ENCODE peak calls at places on chromosomes 16 and 17, in seven cellular contexts. One of them, this sample, is unnamed.

GRCh38 chr17:50689251-50689650 is 18.5 kb downstream of the ANKRD40 start:
- DNase-seq in kidney epithelial cell: no peak
- DNase-seq in foreskin fibroblast: peak
- DNase-seq in heart right ventricle: no peak
- DNase-seq in Caco-2: peak
- DNase-seq in fibroblast of mammary gland: peak
- DNase-seq in pancreas: no peak
- DNase-seq in this sample: peak

GRCh38 chr16:24255446-24256352 is at the start of gene CACNG3:
- DNase-seq in kidney epithelial cell: no peak
- DNase-seq in foreskin fibroblast: no peak
- DNase-seq in heart right ventricle: peak
- DNase-seq in Caco-2: peak
- DNase-seq in fibroblast of mammary gland: peak
- DNase-seq in pancreas: peak
- DNase-seq in this sample: peak

GRCh38 chr17:17840751-17841591 is 4.2 kb upstream of the SREBF1 start:
- DNase-seq in kidney epithelial cell: no peak
- DNase-seq in foreskin fibroblast: peak
- DNase-seq in heart right ventricle: no peak
- DNase-seq in Caco-2: no peak
- DNase-seq in fibroblast of mammary gland: peak
- DNase-seq in pancreas: no peak
- DNase-seq in this sample: peak

GRCh38 chr17:685006-685405 is 29.6 kb downstream of the VPS53 start:
- DNase-seq in kidney epithelial cell: no peak
- DNase-seq in foreskin fibroblast: no peak
- DNase-seq in heart right ventricle: no peak
- DNase-seq in Caco-2: no peak
- DNase-seq in fibroblast of mammary gland: no peak
- DNase-seq in pancreas: no peak
- DNase-seq in this sample: no peak

GRCh38 chr16:11245988-11246387 is 10.0 kb downstream of the SOCS1 start:
- DNase-seq in kidney epithelial cell: no peak
- DNase-seq in foreskin fibroblast: no peak
- DNase-seq in heart right ventricle: no peak
- DNase-seq in Caco-2: no peak
- DNase-seq in fibroblast of mammary gland: no peak
- DNase-seq in pancreas: no peak
- DNase-seq in this sample: no peak

GRCh38 chr17:41629826-41630670 is 5.7 kb upstream of the KRT17 start:
- DNase-seq in kidney epithelial cell: no peak
- DNase-seq in foreskin fibroblast: no peak
- DNase-seq in heart right ventricle: no peak
- DNase-seq in Caco-2: no peak
- DNase-seq in fibroblast of mammary gland: no peak
- DNase-seq in pancreas: peak
- DNase-seq in this sample: no peak

GRCh38 chr17:17416400-17417360 is 60.1 kb upstream of the MED9 start:
- DNase-seq in kidney epithelial cell: no peak
- DNase-seq in foreskin fibroblast: peak
- DNase-seq in heart right ventricle: no peak
- DNase-seq in Caco-2: no peak
- DNase-seq in fibroblast of mammary gland: peak
- DNase-seq in pancreas: no peak
- DNase-seq in this sample: peak

GRCh38 chr16:72291121-72291520 is 119.2 kb upstream of the PMFBP1 start:
- DNase-seq in kidney epithelial cell: no peak
- DNase-seq in foreskin fibroblast: peak
- DNase-seq in heart right ventricle: no peak
- DNase-seq in Caco-2: no peak
- DNase-seq in fibroblast of mammary gland: peak
- DNase-seq in pancreas: no peak
- DNase-seq in this sample: no peak

GRCh38 chr17:58219007-58219788 is at the start of gene MKS1:
- DNase-seq in kidney epithelial cell: peak
- DNase-seq in foreskin fibroblast: peak
- DNase-seq in heart right ventricle: peak
- DNase-seq in Caco-2: peak
- DNase-seq in fibroblast of mammary gland: peak
- DNase-seq in pancreas: peak
- DNase-seq in this sample: peak

GRCh38 chr16:81251871-81252270 is 13.4 kb downstream of the BCO1 start:
- DNase-seq in kidney epithelial cell: no peak
- DNase-seq in foreskin fibroblast: peak
- DNase-seq in heart right ventricle: no peak
- DNase-seq in Caco-2: peak
- DNase-seq in fibroblast of mammary gland: no peak
- DNase-seq in pancreas: no peak
- DNase-seq in this sample: no peak

GRCh38 chr16:77869997-77870813 is 81.8 kb downstream of the VAT1L start:
- DNase-seq in kidney epithelial cell: no peak
- DNase-seq in foreskin fibroblast: no peak
- DNase-seq in heart right ventricle: peak
- DNase-seq in Caco-2: no peak
- DNase-seq in fibroblast of mammary gland: no peak
- DNase-seq in pancreas: no peak
- DNase-seq in this sample: no peak

GRCh38 chr17:49557204-49558024 is 18.3 kb upstream of the NXPH3 start:
- DNase-seq in kidney epithelial cell: no peak
- DNase-seq in foreskin fibroblast: peak
- DNase-seq in heart right ventricle: no peak
- DNase-seq in Caco-2: peak
- DNase-seq in fibroblast of mammary gland: peak
- DNase-seq in pancreas: no peak
- DNase-seq in this sample: peak

GRCh38 chr16:11914210-11914758 is 1.5 kb downstream of the GSPT1 start:
- DNase-seq in kidney epithelial cell: no peak
- DNase-seq in foreskin fibroblast: no peak
- DNase-seq in heart right ventricle: no peak
- DNase-seq in Caco-2: no peak
- DNase-seq in fibroblast of mammary gland: no peak
- DNase-seq in pancreas: no peak
- DNase-seq in this sample: peak

GRCh38 chr17:57665128-57665527 is 80.0 kb downstream of the CCDC182 start:
- DNase-seq in kidney epithelial cell: no peak
- DNase-seq in foreskin fibroblast: peak
- DNase-seq in heart right ventricle: no peak
- DNase-seq in Caco-2: no peak
- DNase-seq in fibroblast of mammary gland: no peak
- DNase-seq in pancreas: no peak
- DNase-seq in this sample: no peak

GRCh38 chr16:73166972-73167550 is 119.1 kb upstream of the ZFHX3 start:
- DNase-seq in kidney epithelial cell: no peak
- DNase-seq in foreskin fibroblast: peak
- DNase-seq in heart right ventricle: no peak
- DNase-seq in Caco-2: no peak
- DNase-seq in fibroblast of mammary gland: no peak
- DNase-seq in pancreas: no peak
- DNase-seq in this sample: no peak

GRCh38 chr16:2226245-2226793 is 2.9 kb downstream of the E4F1 start:
- DNase-seq in kidney epithelial cell: no peak
- DNase-seq in foreskin fibroblast: peak
- DNase-seq in heart right ventricle: no peak
- DNase-seq in Caco-2: no peak
- DNase-seq in fibroblast of mammary gland: no peak
- DNase-seq in pancreas: no peak
- DNase-seq in this sample: no peak

GRCh38 chr16:66523861-66524354 is 26.0 kb downstream of the TK2 start:
- DNase-seq in kidney epithelial cell: no peak
- DNase-seq in foreskin fibroblast: no peak
- DNase-seq in heart right ventricle: no peak
- DNase-seq in Caco-2: no peak
- DNase-seq in fibroblast of mammary gland: no peak
- DNase-seq in pancreas: no peak
- DNase-seq in this sample: no peak

GRCh38 chr16:3004319-3004718 is 8.4 kb upstream of the CLDN9 start:
- DNase-seq in kidney epithelial cell: no peak
- DNase-seq in foreskin fibroblast: peak
- DNase-seq in heart right ventricle: no peak
- DNase-seq in Caco-2: no peak
- DNase-seq in fibroblast of mammary gland: no peak
- DNase-seq in pancreas: peak
- DNase-seq in this sample: no peak

GRCh38 chr16:51641191-51641765 is 490.2 kb upstream of the SALL1 start:
- DNase-seq in kidney epithelial cell: no peak
- DNase-seq in foreskin fibroblast: no peak
- DNase-seq in heart right ventricle: no peak
- DNase-seq in Caco-2: no peak
- DNase-seq in fibroblast of mammary gland: no peak
- DNase-seq in pancreas: no peak
- DNase-seq in this sample: no peak

GRCh38 chr17:2222901-2223616 is 80.5 kb downstream of the SMG6 start:
- DNase-seq in kidney epithelial cell: no peak
- DNase-seq in foreskin fibroblast: peak
- DNase-seq in heart right ventricle: peak
- DNase-seq in Caco-2: no peak
- DNase-seq in fibroblast of mammary gland: peak
- DNase-seq in pancreas: no peak
- DNase-seq in this sample: no peak

DNA sequence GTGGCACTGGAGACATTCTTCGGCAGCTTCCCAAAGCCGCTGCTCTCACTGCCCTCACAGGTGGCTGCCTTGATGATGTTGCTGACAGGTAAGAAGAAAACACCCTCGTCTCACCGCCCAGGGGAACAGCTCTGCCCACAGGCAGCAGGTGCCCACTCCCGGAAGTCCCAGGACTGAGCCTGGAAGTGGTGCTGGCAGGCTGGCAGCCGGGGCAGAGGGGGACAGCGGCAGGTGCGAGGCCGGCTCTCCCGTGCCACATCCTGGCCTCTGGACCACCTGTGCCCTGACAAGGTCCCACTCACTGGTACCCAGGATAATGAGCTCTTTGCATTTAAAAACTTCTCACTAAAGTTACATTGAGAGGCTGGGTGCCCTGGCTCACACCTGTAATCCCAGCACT is 20.4 kb downstream of the CEP131 start:
- DNase-seq in kidney epithelial cell: no peak
- DNase-seq in foreskin fibroblast: no peak
- DNase-seq in heart right ventricle: no peak
- DNase-seq in Caco-2: no peak
- DNase-seq in fibroblast of mammary gland: no peak
- DNase-seq in pancreas: peak
- DNase-seq in this sample: no peak
- TF ChIP-seq CTCF in kidney epithelial cell: no peak
- TF ChIP-seq CTCF in foreskin fibroblast: no peak
- TF ChIP-seq CTCF in heart right ventricle: no peak
- TF ChIP-seq CTCF in Caco-2: no peak
- TF ChIP-seq CTCF in fibroblast of mammary gland: no peak
- TF ChIP-seq CTCF in pancreas: no peak
- TF ChIP-seq CTCF in this sample: no peak

GRCh38 chr17:77145635-77146632 is 5.2 kb downstream of the SEC14L1 start:
- DNase-seq in kidney epithelial cell: no peak
- DNase-seq in foreskin fibroblast: peak
- DNase-seq in heart right ventricle: peak
- DNase-seq in Caco-2: peak
- DNase-seq in fibroblast of mammary gland: peak
- DNase-seq in pancreas: no peak
- DNase-seq in this sample: no peak
- TF ChIP-seq CTCF in kidney epithelial cell: peak
- TF ChIP-seq CTCF in foreskin fibroblast: peak
- TF ChIP-seq CTCF in heart right ventricle: no peak
- TF ChIP-seq CTCF in Caco-2: no peak
- TF ChIP-seq CTCF in fibroblast of mammary gland: peak
- TF ChIP-seq CTCF in pancreas: no peak
- TF ChIP-seq CTCF in this sample: no peak

DNA sequence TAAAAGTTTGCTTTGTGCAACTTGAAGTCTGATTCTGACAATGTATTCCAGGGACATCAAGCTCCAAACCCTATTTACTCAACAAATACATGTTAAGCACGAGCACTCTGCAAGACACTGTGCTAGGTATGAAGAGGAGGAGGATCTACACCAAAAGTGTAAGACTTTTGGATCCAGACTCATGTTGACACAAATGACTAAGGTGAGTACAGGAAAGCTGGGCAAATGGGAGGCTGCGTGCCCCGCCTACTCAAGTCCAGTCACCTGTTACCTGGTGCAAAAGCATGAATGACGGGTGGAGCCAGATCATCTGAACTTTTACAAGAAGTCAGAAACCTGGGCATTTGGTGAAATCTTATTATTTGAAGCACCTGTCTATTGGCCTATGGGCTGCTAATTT is 120.7 kb downstream of the ABCC12 start:
- DNase-seq in kidney epithelial cell: no peak
- DNase-seq in foreskin fibroblast: no peak
- DNase-seq in heart right ventricle: no peak
- DNase-seq in Caco-2: no peak
- DNase-seq in fibroblast of mammary gland: no peak
- DNase-seq in pancreas: no peak
- DNase-seq in this sample: no peak
- TF ChIP-seq CTCF in kidney epithelial cell: no peak
- TF ChIP-seq CTCF in foreskin fibroblast: no peak
- TF ChIP-seq CTCF in heart right ventricle: no peak
- TF ChIP-seq CTCF in Caco-2: no peak
- TF ChIP-seq CTCF in fibroblast of mammary gland: no peak
- TF ChIP-seq CTCF in pancreas: no peak
- TF ChIP-seq CTCF in this sample: no peak

GRCh38 chr16:70254095-70254964 is 2.6 kb upstream of the EXOSC6 start:
- DNase-seq in kidney epithelial cell: no peak
- DNase-seq in foreskin fibroblast: peak
- DNase-seq in heart right ventricle: no peak
- DNase-seq in Caco-2: no peak
- DNase-seq in fibroblast of mammary gland: peak
- DNase-seq in pancreas: no peak
- DNase-seq in this sample: no peak

GRCh38 chr16:70253291-70254094 is 1.8 kb upstream of the EXOSC6 start:
- DNase-seq in kidney epithelial cell: no peak
- DNase-seq in foreskin fibroblast: peak
- DNase-seq in heart right ventricle: no peak
- DNase-seq in Caco-2: peak
- DNase-seq in fibroblast of mammary gland: peak
- DNase-seq in pancreas: peak
- DNase-seq in this sample: peak

GRCh38 chr16:70250748-70251650 is 741 bp downstream of the EXOSC6 start:
- DNase-seq in kidney epithelial cell: no peak
- DNase-seq in foreskin fibroblast: peak
- DNase-seq in heart right ventricle: peak
- DNase-seq in Caco-2: peak
- DNase-seq in fibroblast of mammary gland: peak
- DNase-seq in pancreas: peak
- DNase-seq in this sample: peak

GRCh38 chr16:70251651-70252354 is at the start of gene EXOSC6:
- DNase-seq in kidney epithelial cell: peak
- DNase-seq in foreskin fibroblast: peak
- DNase-seq in heart right ventricle: peak
- DNase-seq in Caco-2: peak
- DNase-seq in fibroblast of mammary gland: peak
- DNase-seq in pancreas: peak
- DNase-seq in this sample: peak

DNA sequence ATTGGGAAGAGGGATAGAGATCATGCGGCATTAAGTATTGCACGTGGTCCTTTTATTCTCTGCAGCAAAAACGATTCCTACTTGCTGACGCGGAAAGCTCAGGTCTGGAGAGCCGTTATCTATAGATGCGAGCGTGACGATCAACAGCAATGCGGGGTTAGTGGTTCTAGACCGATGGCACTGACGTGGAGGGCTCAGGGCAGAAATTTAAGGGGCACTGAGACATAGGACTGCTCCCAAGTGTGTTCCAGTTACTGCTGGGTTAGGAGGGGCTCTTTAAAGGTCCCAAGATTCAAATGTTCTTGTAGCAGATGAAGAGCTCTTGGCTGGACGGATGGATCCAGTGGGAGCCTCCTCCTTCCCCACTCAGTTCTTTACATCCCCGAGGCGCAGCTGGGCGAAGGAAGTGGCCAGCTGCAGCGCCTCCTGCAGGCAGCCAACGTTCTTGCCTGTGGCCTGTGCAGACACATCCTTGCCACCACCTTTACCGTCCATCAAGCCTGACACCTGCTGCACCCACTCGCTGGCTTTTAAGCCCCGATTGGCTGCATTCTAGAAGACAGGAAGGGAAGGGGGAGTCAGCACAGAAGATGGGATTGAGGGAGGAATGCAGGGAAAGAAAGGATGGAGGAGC is 732 bp upstream of the EXOSC6 start:
- DNase-seq in kidney epithelial cell: no peak
- DNase-seq in foreskin fibroblast: peak
- DNase-seq in heart right ventricle: no peak
- DNase-seq in Caco-2: peak
- DNase-seq in fibroblast of mammary gland: peak
- DNase-seq in pancreas: no peak
- DNase-seq in this sample: no peak
- TF ChIP-seq CTCF in kidney epithelial cell: peak
- TF ChIP-seq CTCF in foreskin fibroblast: peak
- TF ChIP-seq CTCF in heart right ventricle: no peak
- TF ChIP-seq CTCF in Caco-2: peak
- TF ChIP-seq CTCF in fibroblast of mammary gland: peak
- TF ChIP-seq CTCF in pancreas: no peak
- TF ChIP-seq CTCF in this sample: peak

This sample was measured in MCF 10A.